ENCODE peak calls at places on chromosomes 3 and 15, in five cellular contexts. One of them, this sample, is unnamed.
A peak's percentile ranks its signal among the peaks of the same experiment; 100 is the strongest.

GRCh38 chr3:187914231-187914630 is 169.0 kb upstream of the BCL6 start:
- DNase-seq in fibroblast of the conjunctiva: no peak
- DNase-seq in neural crest cell: no peak
- DNase-seq in D341Med: no peak
- DNase-seq in amniotic stem cell: no peak
- DNase-seq in this sample: no peak

GRCh38 chr15:78679089-78679511 is 38.1 kb upstream of the CHRNB4 start:
- DNase-seq in fibroblast of the conjunctiva: no peak
- DNase-seq in D341Med: no peak
- DNase-seq in neural crest cell: no peak
- DNase-seq in amniotic stem cell: no peak
- DNase-seq in this sample: no peak

GRCh38 chr3:71903141-71903540 is 118.2 kb upstream of the PROK2 start:
- DNase-seq in amniotic stem cell: no peak
- DNase-seq in fibroblast of the conjunctiva: no peak
- DNase-seq in neural crest cell: no peak
- DNase-seq in D341Med: no peak
- DNase-seq in this sample: no peak

GRCh38 chr3:119930286-119930685 is 148.4 kb downstream of the NR1I2 start:
- DNase-seq in fibroblast of the conjunctiva: no peak
- DNase-seq in neural crest cell: no peak
- DNase-seq in D341Med: no peak
- DNase-seq in amniotic stem cell: no peak
- DNase-seq in this sample: no peak

GRCh38 chr3:81419196-81419595 is 342.2 kb downstream of the GBE1 start:
- DNase-seq in neural crest cell: no peak
- DNase-seq in fibroblast of the conjunctiva: peak; percentile 6
- DNase-seq in amniotic stem cell: no peak
- DNase-seq in D341Med: no peak
- DNase-seq in this sample: no peak

GRCh38 chr3:113312416-113312815 is 101.1 kb downstream of the BOC start:
- DNase-seq in amniotic stem cell: no peak
- DNase-seq in neural crest cell: no peak
- DNase-seq in fibroblast of the conjunctiva: no peak
- DNase-seq in D341Med: no peak
- DNase-seq in this sample: no peak

GRCh38 chr3:48268936-48269551 is 28.1 kb downstream of the ZNF589 start:
- DNase-seq in neural crest cell: no peak
- DNase-seq in D341Med: no peak
- DNase-seq in fibroblast of the conjunctiva: no peak
- DNase-seq in amniotic stem cell: no peak
- DNase-seq in this sample: no peak

GRCh38 chr3:111714305-111714704 is 119.2 kb upstream of the ZBED2 start:
- DNase-seq in neural crest cell: no peak
- DNase-seq in amniotic stem cell: peak; percentile 42
- DNase-seq in fibroblast of the conjunctiva: no peak
- DNase-seq in D341Med: no peak
- DNase-seq in this sample: peak; percentile 12

GRCh38 chr3:34260266-34260990 is 462.0 kb downstream of the PDCD6IP start:
- DNase-seq in fibroblast of the conjunctiva: peak; percentile 26
- DNase-seq in neural crest cell: peak; percentile 58
- DNase-seq in amniotic stem cell: peak; percentile 60
- DNase-seq in D341Med: peak; percentile 62
- DNase-seq in this sample: no peak

GRCh38 chr3:134103470-134103869 is 73.7 kb upstream of the SLCO2A1 start:
- DNase-seq in neural crest cell: no peak
- DNase-seq in D341Med: no peak
- DNase-seq in fibroblast of the conjunctiva: no peak
- DNase-seq in amniotic stem cell: no peak
- DNase-seq in this sample: no peak

GRCh38 chr15:73323956-73324355 is 44.8 kb downstream of the HCN4 start:
- DNase-seq in fibroblast of the conjunctiva: no peak
- DNase-seq in D341Med: no peak
- DNase-seq in neural crest cell: no peak
- DNase-seq in amniotic stem cell: no peak
- DNase-seq in this sample: no peak

This sample was measured in iPS DF 19.7.